ENCODE peak calls at places on chromosomes 7 and 10, in seven cellular contexts. Y is left ventricle myocardium inferior; H is psoas muscle; A is uterus; Z is PC-3; F is naive thymus-derived CD4-positive, alpha-beta T cell; T is CD4-positive, CD25-positive, alpha-beta regulatory T cell. I is an unnamed sample. For H3K4me1 and H3K36me3, the result is how much of the 10 kb centered on the place peaks cover.

GRCh38 chr10:7610651-7611389 is 55.9 kb downstream of the ITIH5 start:
- DNase-seq in H (peak), Z (no peak), A (peak), F (no peak), Y (peak), T (no peak), I (no peak)

GRCh38 chr7:149836434-149836833 is 1.7 kb upstream of the ZNF862 start:
- DNase-seq in Z (no peak), A (no peak), T (no peak), Y (no peak), H (no peak), F (no peak), I (no peak)

GRCh38 chr10:120272350-120272749 is 184.7 kb upstream of the PLPP4 start:
- DNase-seq in F (no peak), Y (no peak), A (no peak), H (no peak), Z (no peak), T (no peak), I (no peak)

GRCh38 chr7:84237533-84238173 is 43.1 kb upstream of the SEMA3A start:
- DNase-seq in Y (no peak), Z (peak), H (no peak), F (no peak), A (no peak), T (no peak), I (no peak)

GRCh38 chr10:88027570-88027969 is 164.1 kb downstream of the PTEN start:
- DNase-seq in A (no peak), Y (no peak), H (peak), Z (no peak), T (no peak), F (no peak), I (no peak)

GRCh38 chr10:125567529-125567928 is 115.4 kb downstream of the TEX36 start:
- DNase-seq in T (no peak), H (no peak), F (no peak), A (no peak), Y (no peak), Z (no peak), I (no peak)

GRCh38 chr7:127865466-127865865 is 165.8 kb downstream of the LRRC4 start:
- DNase-seq in F (no peak), A (no peak), Z (peak), H (no peak), T (no peak), Y (no peak), I (peak)

GRCh38 chr10:117226813-117227451 is 14.0 kb upstream of the SLC18A2 start:
- DNase-seq in F (no peak), A (no peak), Z (peak), T (no peak), Y (no peak), H (no peak), I (no peak)

GRCh38 chr10:2917926-2918325 is 149.4 kb upstream of the PFKP start:
- DNase-seq in A (no peak), T (no peak), Z (no peak), H (no peak), F (no peak), Y (no peak), I (no peak)

GRCh38 chr7:90390926-90391325 is 12.3 kb upstream of the CLDN12 start:
- DNase-seq in T (no peak), A (no peak), H (no peak), Y (no peak), Z (no peak), F (no peak), I (no peak)

GRCh38 chr10:31031205-31031665 is 430 bp downstream of the ZNF438 start:
- DNase-seq in F (no peak), A (no peak), H (no peak), T (no peak), Y (no peak), Z (no peak), I (no peak)

GRCh38 chr10:71797533-71798307 is 24.4 kb upstream of the VSIR start:
- DNase-seq in A (no peak), Z (no peak), H (peak), Y (no peak), T (no peak), F (no peak), I (no peak)

GRCh38 chr7:114648680-114649079 is 234.1 kb downstream of the FOXP2 start:
- DNase-seq in A (no peak), Z (no peak), F (no peak), H (no peak), T (no peak), Y (no peak), I (no peak)

GRCh38 chr10:34222359-34222758 is 592.7 kb downstream of the PARD3 start:
- DNase-seq in Y (no peak), T (no peak), A (no peak), F (no peak), Z (peak), H (no peak), I (no peak)

GRCh38 chr7:34207810-34208209 is 302.5 kb downstream of the BMPER start:
- DNase-seq in F (no peak), Y (no peak), H (no peak), Z (no peak), T (no peak), A (no peak), I (no peak)

GRCh38 chr7:134016223-134016941 is 110.8 kb upstream of the LRGUK start:
- DNase-seq in Y (no peak), F (no peak), Z (peak), H (no peak), A (no peak), T (no peak), I (no peak)

GRCh38 chr10:78695846-78696245 is 372.9 kb upstream of the ZMIZ1 start:
- DNase-seq in T (no peak), Y (no peak), H (no peak), Z (no peak), A (no peak), F (no peak), I (no peak)

GRCh38 chr7:107152011-107152410 is 16.8 kb upstream of the HBP1 start:
- DNase-seq in F (no peak), A (no peak), H (no peak), Y (no peak), Z (peak), T (no peak), I (no peak)

GRCh38 chr10:110901954-110902819 is 16.8 kb downstream of the BBIP1 start:
- DNase-seq in Y (no peak), Z (peak), H (no peak), A (no peak), T (no peak), F (no peak), I (no peak)

GRCh38 chr10:5840314-5841307 is 27.4 kb upstream of the GDI2 start:
- DNase-seq in T (no peak), A (no peak), H (peak), F (no peak), Y (peak), Z (no peak), I (no peak)

GRCh38 chr7:157568785-157569584 is 232.2 kb downstream of the DNAJB6 start:
- DNase-seq in H (peak), Y (peak), Z (no peak), F (peak), T (peak), A (peak), I (peak)

GRCh38 chr7:86911703-86912102 is 147.8 kb downstream of the ELAPOR2 start:
- DNase-seq in Z (peak), F (no peak), A (no peak), Y (no peak), T (peak), H (no peak), I (no peak)

GRCh38 chr10:18079665-18080295 is 60.4 kb upstream of the CACNB2 start:
- DNase-seq in T (no peak), H (no peak), Z (peak), F (no peak), A (no peak), Y (peak), I (no peak)

GRCh38 chr10:105138287-105138854 is 497.3 kb downstream of the SORCS3 start:
- DNase-seq in Y (peak), H (no peak), T (no peak), Z (no peak), A (no peak), F (no peak), I (no peak)

GRCh38 chr7:81583090-81583489 is 186.8 kb downstream of the HGF start:
- DNase-seq in T (no peak), A (no peak), F (no peak), Z (no peak), H (no peak), Y (no peak), I (no peak)

GRCh38 chr7:69545175-69545574 is 53.1 kb upstream of the AUTS2 start:
- DNase-seq in H (no peak), A (no peak), Z (no peak), Y (no peak), T (no peak), F (no peak), I (no peak)

GRCh38 chr7:159197066-159197975 is 52.7 kb upstream of the VIPR2 start:
- DNase-seq in Y (no peak), H (no peak), T (peak), Z (no peak), F (peak), A (peak), I (peak)

GRCh38 chr7:28407643-28408042 is 4.7 kb upstream of the CREB5 start:
- DNase-seq in Z (peak), H (no peak), Y (no peak), A (no peak), T (no peak), F (no peak), I (no peak)

GRCh38 chr10:99975942-99976809 is 33.6 kb downstream of the DNMBP start:
- DNase-seq in F (no peak), H (no peak), Z (no peak), A (no peak), Y (no peak), T (no peak), I (no peak)

GRCh38 chr7:24587853-24588252 is 14.6 kb downstream of the PALS2 start:
- DNase-seq in A (no peak), F (peak), T (peak), Y (no peak), H (peak), Z (peak), I (peak)

GRCh38 chr7:8147004-8147403 is 115.0 kb downstream of the ICA1 start:
- DNase-seq in F (no peak), A (no peak), Y (no peak), H (no peak), Z (no peak), T (no peak), I (no peak)

DNA sequence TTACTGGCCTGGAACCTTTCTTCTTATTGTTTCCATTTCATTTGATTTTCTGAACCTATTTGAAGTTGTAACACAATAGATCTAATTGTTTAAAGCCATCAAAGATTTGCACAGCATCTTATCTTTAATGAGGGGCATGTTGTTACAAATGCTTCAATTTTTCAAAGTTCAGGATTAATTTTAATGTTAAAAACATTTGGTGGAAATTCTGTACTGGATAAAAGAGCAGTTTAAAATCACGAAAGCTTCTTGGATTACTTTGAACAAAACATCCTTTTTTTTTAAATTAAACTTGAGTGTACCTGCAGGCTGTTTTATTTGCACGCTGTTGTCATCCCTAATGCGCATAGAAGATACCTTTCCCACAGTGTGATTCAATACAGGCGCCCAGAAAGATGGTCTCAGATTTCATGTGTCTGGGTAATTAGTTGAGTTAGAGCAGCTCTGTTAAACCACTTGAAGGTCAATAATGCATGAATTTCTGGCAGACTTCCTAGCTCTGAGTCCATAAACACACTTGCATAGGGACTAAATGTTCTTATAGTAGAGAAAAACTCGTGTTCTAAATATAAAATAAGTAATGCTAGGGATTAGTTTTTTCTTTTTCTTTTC is 29.3 kb upstream of the DDX50 start:
- DNase-seq in A (no peak), Y (no peak), Z (peak), T (no peak), H (no peak), F (no peak), I (no peak)
- H3K27ac ChIP-seq in A (peak), Y (peak), Z (no peak), T (no peak), H (peak), F (no peak), I (no peak)

GRCh38 chr10:132464256-132465192 is 67.5 kb downstream of the PWWP2B start:
- DNase-seq in Y (peak), T (no peak), Z (no peak), H (peak), A (peak), F (no peak), I (no peak)

GRCh38 chr10:132461683-132462231 is 64.8 kb downstream of the PWWP2B start:
- DNase-seq in Y (peak), H (peak), Z (peak), F (no peak), T (no peak), A (no peak), I (no peak)

GRCh38 chr10:132465193-132465888 is 68.3 kb downstream of the PWWP2B start:
- DNase-seq in Y (no peak), T (no peak), Z (no peak), F (no peak), H (peak), A (no peak), I (no peak)

GRCh38 chr10:132462463-132463332 is 65.7 kb downstream of the PWWP2B start:
- DNase-seq in Y (peak), H (peak), Z (no peak), A (no peak), T (no peak), F (no peak), I (no peak)

DNA sequence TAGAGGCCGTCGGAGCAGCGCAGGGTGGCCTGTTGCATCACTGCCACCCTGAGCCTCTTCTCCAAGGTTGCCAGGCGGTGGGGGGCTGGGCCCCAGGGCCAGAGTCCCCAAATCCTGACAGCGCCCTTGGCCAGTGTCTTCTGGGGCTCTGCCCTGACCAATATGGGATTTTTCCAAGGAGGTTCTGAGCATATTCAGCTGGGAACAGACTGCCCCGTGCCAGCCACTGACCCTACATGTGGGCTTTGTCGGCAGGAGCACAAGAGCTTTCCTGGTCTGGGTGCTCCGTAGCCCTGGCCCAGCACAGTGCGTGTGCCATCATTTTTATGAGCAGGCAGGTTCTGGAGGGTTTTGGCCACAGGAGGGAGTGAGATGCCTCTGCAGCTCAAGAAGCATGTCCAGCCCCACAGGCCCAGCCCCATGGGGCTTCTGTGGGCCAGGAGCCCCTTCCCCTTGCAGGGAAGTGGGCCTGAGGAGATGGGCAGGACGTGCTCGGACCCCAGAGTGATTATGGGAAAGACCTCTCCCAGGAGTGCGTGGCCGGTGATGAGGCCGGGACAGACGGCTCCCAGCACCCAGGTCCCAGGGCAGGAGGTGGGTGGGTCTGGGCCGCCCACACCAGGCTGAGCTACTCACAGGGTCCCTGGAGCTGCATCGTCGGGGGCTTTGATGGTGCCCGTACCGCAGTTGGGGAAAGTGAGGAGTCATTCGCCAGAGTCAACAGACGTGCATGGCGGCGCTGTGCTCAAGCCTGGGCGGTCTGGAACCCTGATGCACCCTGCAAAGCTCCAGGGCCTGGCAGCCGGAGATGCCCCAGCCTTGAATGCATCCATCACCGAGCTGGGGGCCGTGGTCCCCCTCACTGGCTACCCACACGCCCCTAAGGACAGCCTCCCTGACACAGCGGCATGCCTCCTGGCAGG is 66.6 kb downstream of the PWWP2B start:
- DNase-seq in Y (no peak), T (no peak), H (peak), Z (no peak), A (peak), F (no peak), I (no peak)
- H3K4me1 ChIP-seq in Y (half or more), T (under half), H (under half), Z (under half), A (under half), F (under half), I (under half)

GRCh38 chr10:69201045-69201444 is 19.1 kb upstream of the HKDC1 start:
- DNase-seq in F (no peak), Z (no peak), Y (no peak), H (no peak), A (no peak), T (no peak), I (no peak)
- H3K36me3 ChIP-seq in F (under half), Z (half or more), Y (half or more), H (under half), A (under half), T (half or more), I (under half)

GRCh38 chr10:128059266-128059850 is 66.9 kb downstream of the MKI67 start:
- DNase-seq in T (no peak), Z (no peak), H (no peak), Y (no peak), F (no peak), A (no peak), I (no peak)

GRCh38 chr10:128060341-128060851 is 65.8 kb downstream of the MKI67 start:
- DNase-seq in Y (no peak), H (no peak), T (no peak), A (no peak), F (no peak), Z (no peak), I (no peak)

GRCh38 chr10:128058746-128059125 is 67.5 kb downstream of the MKI67 start:
- DNase-seq in F (no peak), Z (no peak), A (no peak), H (no peak), T (no peak), Y (no peak), I (no peak)

GRCh38 chr10:128061306-128062300 is 64.6 kb downstream of the MKI67 start:
- DNase-seq in Z (no peak), Y (no peak), A (no peak), T (no peak), F (no peak), H (no peak), I (no peak)

GRCh38 chr10:128059915-128060314 is 66.3 kb downstream of the MKI67 start:
- DNase-seq in Z (no peak), F (no peak), Y (no peak), A (no peak), H (no peak), T (no peak), I (no peak)
- H3K27ac ChIP-seq in Z (no peak), F (no peak), Y (no peak), A (no peak), H (no peak), T (no peak), I (no peak)

GRCh38 chr10:69223028-69223342 is 2.9 kb downstream of the HKDC1 start:
- DNase-seq in T (no peak), A (no peak), Y (no peak), H (no peak), Z (no peak), F (no peak), I (no peak)
- H3K4me1 ChIP-seq in T (under half), A (under half), Y (under half), H (under half), Z (under half), F (under half), I (half or more)

I was measured in CD4-positive, alpha-beta memory T cell.